ENCODE peak calls at places on chromosomes 16 and 17, in six cellular contexts. One of them, this sample, is unnamed.

GRCh38 chr16:26071383-26071782 is 379.6 kb downstream of the HS3ST4 start:
- DNase-seq in AG04450: no peak
- DNase-seq in thoracic aorta: no peak
- DNase-seq in cardiac muscle cell: no peak
- DNase-seq in lower lobe of right lung: no peak
- DNase-seq in mucosa of descending colon: no peak
- DNase-seq in this sample: no peak

GRCh38 chr17:57989011-57989345 is 924 bp upstream of the VEZF1 start:
- DNase-seq in cardiac muscle cell: no peak
- DNase-seq in mucosa of descending colon: peak; percentile 44
- DNase-seq in lower lobe of right lung: no peak
- DNase-seq in thoracic aorta: no peak
- DNase-seq in AG04450: no peak
- DNase-seq in this sample: no peak

GRCh38 chr16:58733671-58734458 is at the start of gene GOT2:
- DNase-seq in AG04450: peak; percentile 41
- DNase-seq in thoracic aorta: peak; percentile 13
- DNase-seq in cardiac muscle cell: peak; percentile 91
- DNase-seq in mucosa of descending colon: peak; percentile 92
- DNase-seq in lower lobe of right lung: peak; percentile 88
- DNase-seq in this sample: peak; percentile 83

GRCh38 chr17:6303664-6304063 is 131.3 kb downstream of the AIPL1 start:
- DNase-seq in AG04450: no peak
- DNase-seq in lower lobe of right lung: no peak
- DNase-seq in mucosa of descending colon: no peak
- DNase-seq in cardiac muscle cell: peak; percentile 13
- DNase-seq in thoracic aorta: no peak
- DNase-seq in this sample: no peak

GRCh38 chr16:11361751-11362742 is 16.8 kb downstream of the RMI2 start:
- DNase-seq in lower lobe of right lung: no peak
- DNase-seq in thoracic aorta: no peak
- DNase-seq in cardiac muscle cell: no peak
- DNase-seq in mucosa of descending colon: no peak
- DNase-seq in AG04450: no peak
- DNase-seq in this sample: no peak

GRCh38 chr16:58535100-58535499 is 19.8 kb downstream of the SETD6 start:
- DNase-seq in AG04450: no peak
- DNase-seq in cardiac muscle cell: no peak
- DNase-seq in mucosa of descending colon: no peak
- DNase-seq in thoracic aorta: no peak
- DNase-seq in lower lobe of right lung: no peak
- DNase-seq in this sample: no peak

GRCh38 chr17:8797621-8798175 is 1.5 kb downstream of the MFSD6L start:
- DNase-seq in AG04450: no peak
- DNase-seq in thoracic aorta: no peak
- DNase-seq in mucosa of descending colon: no peak
- DNase-seq in lower lobe of right lung: no peak
- DNase-seq in cardiac muscle cell: no peak
- DNase-seq in this sample: no peak

GRCh38 chr16:4763791-4764190 is 3.2 kb downstream of the ZNF500 start:
- DNase-seq in lower lobe of right lung: no peak
- DNase-seq in mucosa of descending colon: no peak
- DNase-seq in thoracic aorta: no peak
- DNase-seq in AG04450: no peak
- DNase-seq in cardiac muscle cell: no peak
- DNase-seq in this sample: no peak

GRCh38 chr17:42891539-42892152 is 9.0 kb upstream of the G6PC1 start:
- DNase-seq in thoracic aorta: no peak
- DNase-seq in cardiac muscle cell: no peak
- DNase-seq in lower lobe of right lung: no peak
- DNase-seq in mucosa of descending colon: peak; percentile 37
- DNase-seq in AG04450: peak; percentile 1
- DNase-seq in this sample: peak; percentile 63

GRCh38 chr17:57463103-57463885 is 207.0 kb downstream of the MSI2 start:
- DNase-seq in thoracic aorta: no peak
- DNase-seq in lower lobe of right lung: no peak
- DNase-seq in cardiac muscle cell: peak; percentile 82
- DNase-seq in mucosa of descending colon: no peak
- DNase-seq in AG04450: no peak
- DNase-seq in this sample: no peak

GRCh38 chr17:8001976-8002645 is at the start of gene GUCY2D:
- DNase-seq in mucosa of descending colon: no peak
- DNase-seq in cardiac muscle cell: no peak
- DNase-seq in thoracic aorta: no peak
- DNase-seq in lower lobe of right lung: no peak
- DNase-seq in AG04450: no peak
- DNase-seq in this sample: no peak

GRCh38 chr16:1057252-1057932 is 15.2 kb upstream of the SSTR5 start:
- DNase-seq in mucosa of descending colon: peak; percentile 73
- DNase-seq in thoracic aorta: no peak
- DNase-seq in lower lobe of right lung: no peak
- DNase-seq in cardiac muscle cell: peak; percentile 27
- DNase-seq in AG04450: no peak
- DNase-seq in this sample: no peak

GRCh38 chr16:66798162-66798561 is 3.2 kb downstream of the TERB1 start:
- DNase-seq in AG04450: no peak
- DNase-seq in cardiac muscle cell: peak; percentile 19
- DNase-seq in thoracic aorta: no peak
- DNase-seq in lower lobe of right lung: no peak
- DNase-seq in mucosa of descending colon: no peak
- DNase-seq in this sample: no peak

GRCh38 chr16:49213594-49213993 is 68.0 kb downstream of the CBLN1 start:
- DNase-seq in mucosa of descending colon: no peak
- DNase-seq in cardiac muscle cell: no peak
- DNase-seq in thoracic aorta: no peak
- DNase-seq in AG04450: no peak
- DNase-seq in lower lobe of right lung: no peak
- DNase-seq in this sample: no peak

GRCh38 chr16:84618428-84619102 is 687 bp upstream of the COTL1 start:
- DNase-seq in thoracic aorta: no peak
- DNase-seq in lower lobe of right lung: no peak
- DNase-seq in AG04450: peak; percentile 90
- DNase-seq in mucosa of descending colon: no peak
- DNase-seq in cardiac muscle cell: peak; percentile 94
- DNase-seq in this sample: peak; percentile 72

GRCh38 chr17:57405486-57406072 is 149.3 kb downstream of the MSI2 start:
- DNase-seq in thoracic aorta: no peak
- DNase-seq in AG04450: no peak
- DNase-seq in mucosa of descending colon: no peak
- DNase-seq in lower lobe of right lung: no peak
- DNase-seq in cardiac muscle cell: no peak
- DNase-seq in this sample: no peak

GRCh38 chr17:19706791-19707727 is 9.3 kb downstream of the SLC47A2 start:
- DNase-seq in lower lobe of right lung: no peak
- DNase-seq in cardiac muscle cell: no peak
- DNase-seq in mucosa of descending colon: no peak
- DNase-seq in thoracic aorta: no peak
- DNase-seq in AG04450: no peak
- DNase-seq in this sample: peak; percentile 42

GRCh38 chr16:4142268-4142667 is 26.0 kb upstream of the ADCY9 start:
- DNase-seq in AG04450: no peak
- DNase-seq in mucosa of descending colon: no peak
- DNase-seq in cardiac muscle cell: no peak
- DNase-seq in lower lobe of right lung: peak; percentile 58
- DNase-seq in thoracic aorta: no peak
- DNase-seq in this sample: no peak

GRCh38 chr17:33750943-33751701 is 458.0 kb upstream of the ASIC2 start:
- DNase-seq in cardiac muscle cell: peak; percentile 73
- DNase-seq in thoracic aorta: peak; percentile 12
- DNase-seq in AG04450: peak; percentile 26
- DNase-seq in mucosa of descending colon: peak; percentile 45
- DNase-seq in lower lobe of right lung: peak; percentile 57
- DNase-seq in this sample: peak; percentile 75

GRCh38 chr17:4583796-4584124 is 569 bp upstream of the SMTNL2 start:
- DNase-seq in mucosa of descending colon: no peak
- DNase-seq in AG04450: no peak
- DNase-seq in lower lobe of right lung: no peak
- DNase-seq in cardiac muscle cell: peak; percentile 40
- DNase-seq in thoracic aorta: no peak
- DNase-seq in this sample: no peak
- H3K4me3 ChIP-seq in mucosa of descending colon: no peak overlapping the region
- H3K4me3 ChIP-seq in AG04450: no peak overlapping the region
- H3K4me3 ChIP-seq in lower lobe of right lung: peak overlapping the region; percentile 59
- H3K4me3 ChIP-seq in cardiac muscle cell: peak overlapping the region; percentile 94
- H3K4me3 ChIP-seq in thoracic aorta: peak overlapping the region; percentile 68
- H3K4me3 ChIP-seq in this sample: peak overlapping the region; percentile 64

GRCh38 chr17:41518789-41519449 is at the start of gene KRT15:
- DNase-seq in mucosa of descending colon: no peak
- DNase-seq in thoracic aorta: no peak
- DNase-seq in cardiac muscle cell: no peak
- DNase-seq in lower lobe of right lung: no peak
- DNase-seq in AG04450: no peak
- DNase-seq in this sample: no peak
- TF ChIP-seq CTCF in mucosa of descending colon: no peak
- TF ChIP-seq CTCF in thoracic aorta: no peak
- TF ChIP-seq CTCF in cardiac muscle cell: no peak
- TF ChIP-seq CTCF in lower lobe of right lung: no peak
- TF ChIP-seq CTCF in AG04450: no peak
- TF ChIP-seq CTCF in this sample: no peak

DNA sequence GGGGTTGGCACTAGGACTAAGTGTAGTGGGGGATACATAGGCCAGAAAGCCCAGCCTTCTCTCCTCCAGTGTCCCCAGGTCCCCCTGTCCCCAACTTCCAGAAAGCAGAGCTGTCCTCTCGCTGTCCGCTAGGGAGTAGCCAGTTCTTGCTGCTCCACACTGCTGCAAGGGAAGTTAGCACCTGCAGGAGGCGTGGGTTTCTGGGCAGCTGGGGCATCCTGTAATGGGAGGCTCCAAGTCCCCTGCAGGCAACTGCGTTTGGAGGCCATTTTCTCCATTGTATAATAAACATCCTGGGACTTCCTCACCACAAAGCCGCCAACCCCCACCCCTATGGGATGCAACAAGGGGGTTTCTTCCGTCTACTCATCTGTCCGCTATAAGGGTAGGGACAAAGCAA is 1.7 kb downstream of the RPRML start:
- DNase-seq in lower lobe of right lung: no peak
- DNase-seq in mucosa of descending colon: no peak
- DNase-seq in thoracic aorta: no peak
- DNase-seq in cardiac muscle cell: peak; percentile 32
- DNase-seq in AG04450: no peak
- DNase-seq in this sample: no peak
- H3K4me3 ChIP-seq in lower lobe of right lung: no peak overlapping the region
- H3K4me3 ChIP-seq in mucosa of descending colon: no peak overlapping the region
- H3K4me3 ChIP-seq in thoracic aorta: no peak overlapping the region
- H3K4me3 ChIP-seq in cardiac muscle cell: no peak overlapping the region
- H3K4me3 ChIP-seq in AG04450: no peak overlapping the region
- H3K4me3 ChIP-seq in this sample: no peak overlapping the region

GRCh38 chr17:18004901-18005305 is 32.2 kb downstream of the DRC3 start:
- DNase-seq in mucosa of descending colon: no peak
- DNase-seq in AG04450: no peak
- DNase-seq in thoracic aorta: no peak
- DNase-seq in cardiac muscle cell: no peak
- DNase-seq in lower lobe of right lung: no peak
- DNase-seq in this sample: no peak
- TF ChIP-seq CTCF in mucosa of descending colon: no peak
- TF ChIP-seq CTCF in AG04450: peak; percentile 53
- TF ChIP-seq CTCF in thoracic aorta: peak; percentile 8
- TF ChIP-seq CTCF in cardiac muscle cell: peak; percentile 34
- TF ChIP-seq CTCF in lower lobe of right lung: no peak
- TF ChIP-seq CTCF in this sample: peak; percentile 45

GRCh38 chr17:73551756-73552155 is 92.5 kb downstream of the SDK2 start:
- DNase-seq in AG04450: no peak
- DNase-seq in cardiac muscle cell: no peak
- DNase-seq in mucosa of descending colon: no peak
- DNase-seq in lower lobe of right lung: no peak
- DNase-seq in thoracic aorta: no peak
- DNase-seq in this sample: no peak
- H3K4me3 ChIP-seq in AG04450: no peak overlapping the region
- H3K4me3 ChIP-seq in cardiac muscle cell: no peak overlapping the region
- H3K4me3 ChIP-seq in mucosa of descending colon: no peak overlapping the region
- H3K4me3 ChIP-seq in lower lobe of right lung: peak overlapping the region; percentile 6
- H3K4me3 ChIP-seq in thoracic aorta: no peak overlapping the region
- H3K4me3 ChIP-seq in this sample: no peak overlapping the region